ENCODE peak calls at places on chromosome 21, in four cellular contexts. U is T-helper 22 cell, Q is Calu3, S is EL. A is an unnamed sample.

GRCh38 chr21:35658242-35658641 is 402.1 kb downstream of the SETD4 start:
- DNase-seq in S (peak; percentile 77), U (no peak), Q (no peak), A (no peak)

GRCh38 chr21:43851593-43851992 is 13.4 kb upstream of the AGPAT3 start:
- DNase-seq in S (no peak), U (no peak), Q (no peak), A (no peak)

GRCh38 chr21:39348040-39348354 is 891 bp downstream of the HMGN1 start:
- DNase-seq in Q (peak; percentile 3), S (no peak), U (no peak), A (no peak)

GRCh38 chr21:44258056-44258725 is 3.5 kb downstream of the DNMT3L start:
- DNase-seq in S (no peak), U (no peak), Q (no peak), A (no peak)

GRCh38 chr21:28719731-28720130 is 272.9 kb downstream of the LTN1 start:
- DNase-seq in Q (no peak), U (no peak), S (no peak), A (no peak)

GRCh38 chr21:31342328-31342727 is 1.7 kb downstream of the TIAM1 start:
- DNase-seq in Q (no peak), S (no peak), U (no peak), A (no peak)

GRCh38 chr21:34625194-34625593 is 10.3 kb upstream of the RCAN1 start:
- DNase-seq in Q (no peak), U (no peak), S (no peak), A (no peak)

GRCh38 chr21:16589499-16589898 is 859.7 kb downstream of the USP25 start:
- DNase-seq in U (no peak), Q (no peak), S (no peak), A (no peak)

GRCh38 chr21:45923146-45923545 is 58.4 kb upstream of the COL6A1 start:
- DNase-seq in Q (peak; percentile 54), S (peak; percentile 60), U (peak; percentile 25), A (peak; percentile 90)

GRCh38 chr21:44057960-44058651 is 46.0 kb downstream of the TRAPPC10 start:
- DNase-seq in Q (no peak), U (peak; percentile 21), S (no peak), A (no peak)

GRCh38 chr21:38913120-38913975 is 107.6 kb downstream of the ETS2 start:
- DNase-seq in U (no peak), S (peak; percentile 45), Q (peak; percentile 85), A (no peak)

GRCh38 chr21:29238052-29238966 is 60.4 kb upstream of the BACH1 start:
- DNase-seq in S (peak; percentile 58), U (no peak), Q (no peak), A (no peak)

GRCh38 chr21:41873426-41873825 is 5.7 kb downstream of the PRDM15 start:
- DNase-seq in S (no peak), Q (no peak), U (no peak), A (no peak)

A was measured in frontal cortex.